ENCODE peak calls at places on chromosomes 16 and 17, in seven cellular contexts. B is H1, Y is HCT116, Q is SK-N-SH, F is K562, M is HepG2, U is GM12878. C is an unnamed sample.

GRCh38 chr17:42967925-42968324 is 3.7 kb upstream of the AARSD1 start:
- DNase-seq in B (no peak), Y (no peak), Q (no peak), F (no peak), M (peak; percentile 44), U (no peak), C (no peak)

GRCh38 chr16:81520151-81520470 is 75.5 kb downstream of the CMIP start:
- DNase-seq in B (no peak), Y (no peak), Q (no peak), F (no peak), M (no peak), U (no peak), C (no peak)

GRCh38 chr16:35711958-35712357 is 2252.5 kb downstream of the TP53TG3F start:
- DNase-seq in B (no peak), Y (no peak), Q (no peak), F (no peak), M (no peak), U (no peak), C (no peak)

GRCh38 chr16:67847064-67847861 is at the start of gene CENPT:
- DNase-seq in B (peak; percentile 69), Y (no peak), Q (peak; percentile 55), F (peak; percentile 85), M (peak; percentile 70), U (no peak), C (peak; percentile 54)

GRCh38 chr17:4834621-4835020 is 1.5 kb downstream of the MINK1 start:
- DNase-seq in B (no peak), Y (no peak), Q (no peak), F (peak; percentile 48), M (no peak), U (no peak), C (no peak)

GRCh38 chr17:2594657-2595085 is 1.2 kb downstream of the PAFAH1B1 start:
- DNase-seq in B (no peak), Y (no peak), Q (no peak), F (no peak), M (no peak), U (no peak), C (no peak)

GRCh38 chr17:76584427-76585047 is 1.1 kb downstream of the ST6GALNAC2 start:
- DNase-seq in B (no peak), Y (no peak), Q (peak; percentile 45), F (no peak), M (no peak), U (no peak), C (peak; percentile 70)

GRCh38 chr16:61946019-61946418 is 90.2 kb downstream of the CDH8 start:
- DNase-seq in B (no peak), Y (no peak), Q (no peak), F (no peak), M (no peak), U (no peak), C (no peak)

GRCh38 chr16:48448799-48449481 is 63.7 kb upstream of the SIAH1 start:
- DNase-seq in B (no peak), Y (no peak), Q (no peak), F (no peak), M (no peak), U (no peak), C (no peak)

GRCh38 chr16:56262148-56262878 is 71.0 kb downstream of the GNAO1 start:
- DNase-seq in B (no peak), Y (no peak), Q (no peak), F (peak; percentile 87), M (no peak), U (no peak), C (no peak)

GRCh38 chr17:79217473-79218135 is 143.0 kb downstream of the ENGASE start:
- DNase-seq in B (no peak), Y (no peak), Q (no peak), F (no peak), M (no peak), U (no peak), C (no peak)

GRCh38 chr16:69485816-69486215 is 61.4 kb downstream of the CYB5B start:
- DNase-seq in B (no peak), Y (no peak), Q (no peak), F (no peak), M (no peak), U (no peak), C (no peak)

GRCh38 chr16:55660776-55661175 is 5.0 kb downstream of the SLC6A2 start:
- DNase-seq in B (no peak), Y (no peak), Q (no peak), F (no peak), M (no peak), U (no peak), C (no peak)

GRCh38 chr16:993731-994130 is 12.2 kb downstream of the SOX8 start:
- DNase-seq in B (no peak), Y (no peak), Q (no peak), F (no peak), M (no peak), U (no peak), C (no peak)

DNA sequence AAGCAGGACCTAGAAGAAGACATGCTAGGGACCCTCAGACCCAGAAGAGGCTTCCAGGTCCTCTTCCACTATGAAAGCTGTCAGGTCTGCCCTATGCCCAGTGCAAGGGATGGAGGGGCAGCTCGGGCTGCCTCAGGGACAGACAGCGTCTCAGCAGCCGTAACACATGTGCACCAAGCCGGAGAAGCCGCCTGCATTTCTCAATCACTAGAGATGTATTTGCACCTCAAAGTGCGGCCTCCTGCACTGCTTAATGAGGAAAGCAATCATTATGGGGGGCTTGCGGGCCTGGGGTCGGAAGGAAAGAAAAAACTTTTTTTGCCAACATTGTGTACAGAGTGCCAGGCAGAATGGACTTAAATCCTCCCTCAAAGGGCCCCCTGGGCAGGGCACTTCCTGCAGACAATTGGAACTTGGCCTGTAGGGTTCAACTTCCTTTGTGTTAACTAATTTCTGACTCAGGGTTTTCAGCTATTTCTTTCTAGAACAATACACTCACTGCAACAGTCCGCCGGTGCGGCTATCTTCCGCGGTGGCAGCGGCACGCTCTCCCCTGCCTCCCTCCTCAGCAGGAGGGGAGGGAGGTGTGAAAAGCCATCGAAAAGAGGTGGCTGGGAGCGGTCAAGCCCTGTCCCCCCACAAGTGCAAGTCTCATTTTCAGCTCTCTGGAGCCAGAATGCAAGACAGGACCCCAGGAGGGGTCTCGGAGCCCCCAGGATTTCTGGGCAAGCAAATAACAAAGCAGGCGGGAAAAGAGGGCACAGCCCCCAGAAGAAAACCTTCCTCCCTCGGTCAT is 101.2 kb downstream of the ZNF423 start:
- DNase-seq in B (peak; percentile 70), Y (no peak), Q (peak; percentile 50), F (no peak), M (no peak), U (no peak), C (no peak)
- TF ChIP-seq JUND in B (no peak), Y (no peak), Q (no peak), F (no peak), M (no peak), U (no peak), C (no peak)

GRCh38 chr17:41496803-41497484 is 7.2 kb upstream of the KRT36 start:
- DNase-seq in B (peak; percentile 84), Y (peak; percentile 87), Q (peak; percentile 82), F (peak; percentile 89), M (peak; percentile 86), U (peak; percentile 12), C (peak; percentile 82)

GRCh38 chr17:41503202-41503601 is 2.2 kb downstream of the KRT13 start:
- DNase-seq in B (no peak), Y (no peak), Q (no peak), F (no peak), M (no peak), U (no peak), C (no peak)

GRCh38 chr17:41498276-41498675 is 7.1 kb downstream of the KRT13 start:
- DNase-seq in B (no peak), Y (no peak), Q (no peak), F (no peak), M (no peak), U (no peak), C (no peak)

GRCh38 chr17:41499714-41500113 is 5.7 kb downstream of the KRT13 start:
- DNase-seq in B (no peak), Y (no peak), Q (no peak), F (no peak), M (no peak), U (no peak), C (no peak)

GRCh38 chr17:41500131-41500911 is 5.1 kb downstream of the KRT13 start:
- DNase-seq in B (no peak), Y (peak; percentile 77), Q (no peak), F (peak; percentile 94), M (no peak), U (no peak), C (no peak)
- TF ChIP-seq JUND in B (no peak), Y (no peak), Q (no peak), F (peak; percentile 62), M (no peak), U (no peak), C (no peak)

GRCh38 chr17:28716740-28717577 is 709 bp downstream of the RAB34 start:
- DNase-seq in B (no peak), Y (no peak), Q (no peak), F (no peak), M (no peak), U (no peak), C (no peak)
- TF ChIP-seq JUND in B (no peak), Y (no peak), Q (no peak), F (no peak), M (no peak), U (no peak), C (no peak)

GRCh38 chr16:22005746-22006145 is 2.2 kb upstream of the MOSMO start:
- DNase-seq in B (no peak), Y (no peak), Q (no peak), F (no peak), M (no peak), U (no peak), C (no peak)

GRCh38 chr16:21997693-21998480 is 3.0 kb downstream of the PDZD9 start:
- DNase-seq in B (no peak), Y (no peak), Q (no peak), F (no peak), M (no peak), U (no peak), C (no peak)

GRCh38 chr16:22004321-22004720 is 3.4 kb upstream of the PDZD9 start:
- DNase-seq in B (peak; percentile 39), Y (no peak), Q (no peak), F (no peak), M (no peak), U (no peak), C (no peak)

GRCh38 chr16:22003195-22003594 is 2.3 kb upstream of the PDZD9 start:
- DNase-seq in B (no peak), Y (no peak), Q (no peak), F (no peak), M (no peak), U (no peak), C (no peak)

GRCh38 chr16:22001591-22001990 is 675 bp upstream of the PDZD9 start:
- DNase-seq in B (no peak), Y (no peak), Q (no peak), F (no peak), M (no peak), U (no peak), C (no peak)
- TF ChIP-seq JUND in B (no peak), Y (peak; percentile 27), Q (no peak), F (no peak), M (no peak), U (no peak), C (no peak)

GRCh38 chr16:75028544-75028943 is 29.7 kb downstream of the ZNRF1 start:
- DNase-seq in B (no peak), Y (no peak), Q (no peak), F (no peak), M (no peak), U (no peak), C (no peak)
- TF ChIP-seq JUND in B (no peak), Y (no peak), Q (no peak), F (no peak), M (no peak), U (no peak), C (no peak)